ENCODE peak calls at places on chromosome 11, in four cellular contexts. One of them, this sample, is unnamed.

GRCh38 chr11:17828311-17828751 is 93.8 kb downstream of the KCNC1 start:
- DNase-seq in WTC11: no peak
- DNase-seq in heart left ventricle: peak; percentile 71
- DNase-seq in AG10803: peak; percentile 85
- DNase-seq in this sample: no peak

GRCh38 chr11:125289419-125290088 is 125.0 kb downstream of the PKNOX2 start:
- DNase-seq in WTC11: no peak
- DNase-seq in heart left ventricle: no peak
- DNase-seq in AG10803: no peak
- DNase-seq in this sample: no peak

GRCh38 chr11:114135737-114136151 is 76.2 kb downstream of the ZBTB16 start:
- DNase-seq in WTC11: no peak
- DNase-seq in heart left ventricle: no peak
- DNase-seq in AG10803: peak; percentile 82
- DNase-seq in this sample: no peak

GRCh38 chr11:134100171-134100570 is 31.3 kb downstream of the JAM3 start:
- DNase-seq in WTC11: no peak
- DNase-seq in heart left ventricle: no peak
- DNase-seq in AG10803: no peak
- DNase-seq in this sample: no peak

GRCh38 chr11:9616858-9617257 is 43.4 kb downstream of the WEE1 start:
- DNase-seq in WTC11: no peak
- DNase-seq in heart left ventricle: no peak
- DNase-seq in AG10803: no peak
- DNase-seq in this sample: no peak

GRCh38 chr11:10268746-10269487 is 25.1 kb downstream of the SBF2 start:
- DNase-seq in WTC11: no peak
- DNase-seq in heart left ventricle: no peak
- DNase-seq in AG10803: no peak
- DNase-seq in this sample: peak; percentile 48

GRCh38 chr11:85766801-85767200 is 44.1 kb downstream of the SYTL2 start:
- DNase-seq in WTC11: no peak
- DNase-seq in heart left ventricle: no peak
- DNase-seq in AG10803: peak; percentile 89
- DNase-seq in this sample: no peak

GRCh38 chr11:91802475-91802874 is 422.1 kb upstream of the FAT3 start:
- DNase-seq in WTC11: no peak
- DNase-seq in heart left ventricle: no peak
- DNase-seq in AG10803: no peak
- DNase-seq in this sample: no peak

GRCh38 chr11:109937968-109938367 is 155.2 kb upstream of the ZC3H12C start:
- DNase-seq in WTC11: no peak
- DNase-seq in heart left ventricle: no peak
- DNase-seq in AG10803: no peak
- DNase-seq in this sample: no peak

GRCh38 chr11:64341851-64342791 is 2.1 kb downstream of the CCDC88B start:
- DNase-seq in WTC11: peak; percentile 97
- DNase-seq in heart left ventricle: peak; percentile 95
- DNase-seq in AG10803: peak; percentile 88
- DNase-seq in this sample: peak; percentile 81

GRCh38 chr11:7167976-7168740 is 79.4 kb downstream of the RBMXL2 start:
- DNase-seq in WTC11: no peak
- DNase-seq in heart left ventricle: no peak
- DNase-seq in AG10803: no peak
- DNase-seq in this sample: no peak
- TF ChIP-seq CTCF in WTC11: no peak
- TF ChIP-seq CTCF in heart left ventricle: no peak
- TF ChIP-seq CTCF in AG10803: no peak
- TF ChIP-seq CTCF in this sample: no peak

DNA sequence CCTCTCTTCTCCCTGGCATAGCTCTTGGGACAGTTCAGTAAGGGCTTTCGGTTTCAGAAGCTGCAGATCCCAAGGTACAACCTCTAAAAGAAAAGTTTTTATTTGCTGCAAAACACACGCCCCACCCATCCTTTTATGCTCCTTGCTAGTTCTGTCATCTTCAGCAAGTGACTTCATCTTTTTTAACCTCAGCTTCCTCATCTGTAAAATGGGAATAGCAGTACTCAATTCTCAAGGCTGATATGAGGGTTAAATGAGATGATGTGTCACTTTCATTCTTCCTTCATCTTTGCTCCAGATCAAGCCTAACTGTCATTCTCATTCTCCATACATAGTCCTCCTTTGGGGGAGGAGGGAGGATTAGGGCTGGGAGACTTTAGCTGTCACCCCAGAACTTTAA is 90.0 kb upstream of the ALX4 start:
- DNase-seq in WTC11: no peak
- DNase-seq in heart left ventricle: no peak
- DNase-seq in AG10803: no peak
- DNase-seq in this sample: no peak
- TF ChIP-seq CTCF in WTC11: no peak
- TF ChIP-seq CTCF in heart left ventricle: no peak
- TF ChIP-seq CTCF in AG10803: no peak
- TF ChIP-seq CTCF in this sample: no peak

GRCh38 chr11:43947003-43947500 is 4.6 kb downstream of the C11orf96 start:
- DNase-seq in WTC11: peak; percentile 39
- DNase-seq in heart left ventricle: no peak
- DNase-seq in AG10803: peak; percentile 49
- DNase-seq in this sample: no peak
- TF ChIP-seq CTCF in WTC11: no peak
- TF ChIP-seq CTCF in heart left ventricle: no peak
- TF ChIP-seq CTCF in AG10803: peak; percentile 49
- TF ChIP-seq CTCF in this sample: peak; percentile 36

DNA sequence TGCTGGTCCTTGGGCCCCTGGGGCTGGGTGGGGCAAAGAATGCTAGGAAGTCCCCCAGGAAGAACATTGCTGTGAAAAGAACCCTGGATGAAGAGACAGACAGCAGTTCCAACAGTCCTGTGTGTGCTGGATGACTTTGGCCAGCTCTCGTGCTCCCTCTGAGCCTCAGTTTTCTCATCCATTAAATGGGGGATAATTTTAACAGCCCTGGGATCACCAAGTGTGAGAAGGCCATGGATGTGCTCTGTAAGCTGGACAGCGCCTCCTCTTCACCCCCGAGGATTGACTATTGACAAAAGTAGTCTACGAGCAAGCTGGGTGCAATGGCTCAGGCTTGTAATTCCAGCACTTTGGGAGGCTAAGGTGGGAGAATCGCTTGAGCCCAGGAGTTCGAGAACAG is 2.5 kb downstream of the LARGE2 start:
- DNase-seq in WTC11: no peak
- DNase-seq in heart left ventricle: no peak
- DNase-seq in AG10803: no peak
- DNase-seq in this sample: no peak
- TF ChIP-seq CTCF in WTC11: no peak
- TF ChIP-seq CTCF in heart left ventricle: no peak
- TF ChIP-seq CTCF in AG10803: no peak
- TF ChIP-seq CTCF in this sample: no peak

GRCh38 chr11:119982517-119983239 is 155.2 kb downstream of the TRIM29 start:
- DNase-seq in WTC11: no peak
- DNase-seq in heart left ventricle: no peak
- DNase-seq in AG10803: no peak
- DNase-seq in this sample: no peak

GRCh38 chr11:119983816-119984215 is 154.1 kb downstream of the TRIM29 start:
- DNase-seq in WTC11: no peak
- DNase-seq in heart left ventricle: no peak
- DNase-seq in AG10803: no peak
- DNase-seq in this sample: no peak

GRCh38 chr11:119980431-119980830 is 157.5 kb downstream of the TRIM29 start:
- DNase-seq in WTC11: no peak
- DNase-seq in heart left ventricle: no peak
- DNase-seq in AG10803: no peak
- DNase-seq in this sample: no peak

GRCh38 chr11:119985551-119985950 is 152.4 kb downstream of the TRIM29 start:
- DNase-seq in WTC11: no peak
- DNase-seq in heart left ventricle: no peak
- DNase-seq in AG10803: no peak
- DNase-seq in this sample: no peak

GRCh38 chr11:119983240-119983732 is 154.6 kb downstream of the TRIM29 start:
- DNase-seq in WTC11: peak; percentile 59
- DNase-seq in heart left ventricle: no peak
- DNase-seq in AG10803: no peak
- DNase-seq in this sample: no peak
- TF ChIP-seq CTCF in WTC11: peak; percentile 30
- TF ChIP-seq CTCF in heart left ventricle: no peak
- TF ChIP-seq CTCF in AG10803: no peak
- TF ChIP-seq CTCF in this sample: no peak

DNA sequence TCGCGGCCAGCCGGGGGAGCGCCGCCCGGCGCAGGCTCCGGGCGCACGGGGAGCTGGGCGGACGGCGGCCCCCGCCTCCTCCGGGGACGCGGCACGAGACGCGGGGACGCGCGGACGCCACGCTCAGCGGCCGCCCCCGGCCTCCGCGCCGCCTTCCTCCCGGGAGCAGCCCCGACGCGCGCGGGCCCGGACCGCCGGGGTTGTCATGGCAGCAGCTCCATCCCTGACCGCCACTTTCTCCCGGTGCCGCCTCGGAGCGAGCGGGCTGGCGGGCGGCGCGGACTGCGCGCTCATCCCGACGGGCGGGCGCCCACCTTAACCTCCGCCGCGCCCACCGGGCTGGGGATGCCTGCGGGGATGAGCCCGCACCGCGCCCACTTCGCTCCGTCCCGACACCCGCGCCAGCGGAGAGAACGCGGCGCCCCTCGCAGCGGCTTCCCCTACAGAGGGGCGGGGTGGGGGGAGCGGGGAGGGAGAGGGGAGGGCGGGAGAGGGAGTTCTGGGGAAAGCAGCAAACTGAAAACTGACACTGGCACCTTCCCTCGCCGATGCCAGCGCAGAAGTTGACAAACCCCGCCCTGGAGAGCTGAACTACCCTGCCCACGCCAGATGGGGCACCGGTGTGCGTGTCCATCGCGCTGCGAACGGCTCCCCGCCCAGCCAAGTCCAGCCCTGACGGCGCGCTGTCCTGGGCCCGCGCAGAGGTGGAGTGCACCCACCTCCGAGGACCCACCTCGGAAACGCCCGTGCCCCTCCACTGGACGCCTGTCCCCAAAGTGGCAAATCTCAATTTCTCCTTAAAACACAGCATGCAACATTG is 588.4 kb downstream of the OPCML start:
- DNase-seq in WTC11: peak; percentile 28
- DNase-seq in heart left ventricle: no peak
- DNase-seq in AG10803: peak; percentile 27
- DNase-seq in this sample: no peak
- TF ChIP-seq CTCF in WTC11: no peak
- TF ChIP-seq CTCF in heart left ventricle: no peak
- TF ChIP-seq CTCF in AG10803: peak; percentile 14
- TF ChIP-seq CTCF in this sample: no peak

GRCh38 chr11:75768112-75768908 is at the start of gene DGAT2:
- DNase-seq in WTC11: peak; percentile 67
- DNase-seq in heart left ventricle: peak; percentile 89
- DNase-seq in AG10803: peak; percentile 48
- DNase-seq in this sample: peak; percentile 35
- TF ChIP-seq CTCF in WTC11: no peak
- TF ChIP-seq CTCF in heart left ventricle: peak; percentile 42
- TF ChIP-seq CTCF in AG10803: peak; percentile 4
- TF ChIP-seq CTCF in this sample: peak; percentile 19

GRCh38 chr11:96050435-96051182 is 126.7 kb upstream of the MTMR2 start:
- DNase-seq in WTC11: no peak
- DNase-seq in heart left ventricle: no peak
- DNase-seq in AG10803: peak; percentile 56
- DNase-seq in this sample: no peak
- TF ChIP-seq CTCF in WTC11: no peak
- TF ChIP-seq CTCF in heart left ventricle: no peak
- TF ChIP-seq CTCF in AG10803: peak; percentile 6
- TF ChIP-seq CTCF in this sample: no peak

DNA sequence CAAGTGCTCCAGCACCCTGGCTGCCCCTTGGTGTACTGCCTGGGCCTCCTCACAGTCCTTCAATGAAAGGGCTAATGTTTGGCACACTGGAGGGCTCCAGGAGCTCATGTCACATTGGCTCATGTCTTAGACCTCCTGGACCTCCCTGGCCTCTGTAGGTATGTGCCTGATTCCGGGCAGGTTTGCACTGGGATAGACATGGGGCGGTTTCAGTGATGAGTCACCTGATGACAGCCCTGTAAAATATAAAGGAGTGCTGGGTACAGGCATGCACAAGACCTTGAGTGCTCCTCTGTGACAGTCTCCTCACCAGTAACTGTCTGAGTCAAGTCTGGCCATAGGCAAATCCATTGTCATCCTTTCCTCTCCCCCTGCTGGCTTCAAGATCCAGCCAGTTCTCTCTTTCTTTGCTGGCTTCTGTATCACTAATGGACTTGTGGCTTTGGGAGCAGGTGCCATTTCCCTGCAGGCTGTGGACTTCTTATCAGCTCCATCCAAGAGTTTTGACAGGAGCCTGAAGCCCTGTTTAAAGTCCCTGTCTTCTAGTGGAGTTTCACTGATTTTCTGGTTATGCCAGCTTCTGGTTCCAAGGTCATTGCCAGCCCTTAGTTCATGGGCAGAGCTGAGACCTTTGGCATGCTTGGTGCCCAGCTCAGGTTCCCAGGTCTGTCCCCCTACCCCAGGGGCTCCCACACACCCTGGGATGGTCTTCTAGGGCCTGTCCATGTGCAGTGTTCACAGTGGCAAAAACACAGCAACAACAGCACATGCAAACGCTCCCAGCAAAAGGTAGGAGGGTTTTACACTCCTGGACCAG is 22.7 kb upstream of the P2RY2 start:
- DNase-seq in WTC11: peak; percentile 8
- DNase-seq in heart left ventricle: no peak
- DNase-seq in AG10803: no peak
- DNase-seq in this sample: peak; percentile 96
- TF ChIP-seq CTCF in WTC11: no peak
- TF ChIP-seq CTCF in heart left ventricle: no peak
- TF ChIP-seq CTCF in AG10803: no peak
- TF ChIP-seq CTCF in this sample: peak; percentile 29

GRCh38 chr11:69122642-69123431 is 32.9 kb upstream of the SMIM38 start:
- DNase-seq in WTC11: peak; percentile 86
- DNase-seq in heart left ventricle: no peak
- DNase-seq in AG10803: peak; percentile 67
- DNase-seq in this sample: peak; percentile 85
- TF ChIP-seq CTCF in WTC11: no peak
- TF ChIP-seq CTCF in heart left ventricle: no peak
- TF ChIP-seq CTCF in AG10803: no peak
- TF ChIP-seq CTCF in this sample: no peak

This sample was measured in bronchial epithelial cell.